ENCODE peak calls at places on chromosomes 6 and 20, in nine cellular contexts. One of them, this sample, is unnamed. For H3K27me3 and H3K9me3, the result is how much of the 10 kb centered on the place peaks cover.

GRCh38 chr6:17448165-17448564 is 54.8 kb downstream of the CAP2 start:
- DNase-seq in H1: no peak
- DNase-seq in heart right ventricle: no peak
- DNase-seq in tibial nerve: no peak
- DNase-seq in neural progenitor cell: no peak
- DNase-seq in body of pancreas: no peak
- DNase-seq in ovary: no peak
- DNase-seq in psoas muscle: no peak
- DNase-seq in heart left ventricle: no peak
- DNase-seq in this sample: no peak

GRCh38 chr6:31216208-31216898 is 45.9 kb upstream of the POU5F1 start:
- DNase-seq in ovary: no peak
- DNase-seq in tibial nerve: no peak
- DNase-seq in heart left ventricle: no peak
- DNase-seq in body of pancreas: no peak
- DNase-seq in neural progenitor cell: no peak
- DNase-seq in H1: no peak
- DNase-seq in heart right ventricle: no peak
- DNase-seq in psoas muscle: no peak
- DNase-seq in this sample: no peak

GRCh38 chr20:31494131-31494530 is 19.0 kb downstream of the REM1 start:
- DNase-seq in heart right ventricle: no peak
- DNase-seq in tibial nerve: no peak
- DNase-seq in psoas muscle: no peak
- DNase-seq in H1: peak
- DNase-seq in ovary: no peak
- DNase-seq in body of pancreas: no peak
- DNase-seq in heart left ventricle: no peak
- DNase-seq in neural progenitor cell: peak
- DNase-seq in this sample: no peak

GRCh38 chr6:146974346-146974745 is 229.9 kb upstream of the STXBP5 start:
- DNase-seq in H1: no peak
- DNase-seq in psoas muscle: no peak
- DNase-seq in ovary: no peak
- DNase-seq in body of pancreas: no peak
- DNase-seq in heart left ventricle: no peak
- DNase-seq in neural progenitor cell: no peak
- DNase-seq in tibial nerve: no peak
- DNase-seq in heart right ventricle: no peak
- DNase-seq in this sample: no peak

GRCh38 chr20:58693226-58694006 is 816 bp downstream of the NPEPL1 start:
- DNase-seq in H1: peak
- DNase-seq in tibial nerve: no peak
- DNase-seq in neural progenitor cell: peak
- DNase-seq in heart right ventricle: no peak
- DNase-seq in body of pancreas: peak
- DNase-seq in psoas muscle: no peak
- DNase-seq in ovary: peak
- DNase-seq in heart left ventricle: no peak
- DNase-seq in this sample: no peak

GRCh38 chr20:20204326-20204725 is 152.0 kb downstream of the CFAP61 start:
- DNase-seq in body of pancreas: no peak
- DNase-seq in neural progenitor cell: no peak
- DNase-seq in heart right ventricle: no peak
- DNase-seq in ovary: no peak
- DNase-seq in psoas muscle: no peak
- DNase-seq in heart left ventricle: no peak
- DNase-seq in tibial nerve: no peak
- DNase-seq in H1: no peak
- DNase-seq in this sample: no peak

GRCh38 chr20:50594591-50595432 is 84.6 kb downstream of the PTPN1 start:
- DNase-seq in H1: no peak
- DNase-seq in heart right ventricle: no peak
- DNase-seq in neural progenitor cell: no peak
- DNase-seq in heart left ventricle: no peak
- DNase-seq in psoas muscle: no peak
- DNase-seq in body of pancreas: no peak
- DNase-seq in tibial nerve: no peak
- DNase-seq in ovary: no peak
- DNase-seq in this sample: no peak

GRCh38 chr6:113674075-113674474 is 183.1 kb upstream of the MARCKS start:
- DNase-seq in body of pancreas: peak
- DNase-seq in psoas muscle: no peak
- DNase-seq in H1: no peak
- DNase-seq in heart right ventricle: no peak
- DNase-seq in ovary: no peak
- DNase-seq in tibial nerve: no peak
- DNase-seq in neural progenitor cell: no peak
- DNase-seq in heart left ventricle: no peak
- DNase-seq in this sample: no peak

GRCh38 chr6:63491104-63491503 is 81.2 kb upstream of the LOC128125822 start:
- DNase-seq in ovary: no peak
- DNase-seq in heart right ventricle: no peak
- DNase-seq in tibial nerve: no peak
- DNase-seq in heart left ventricle: no peak
- DNase-seq in neural progenitor cell: no peak
- DNase-seq in body of pancreas: no peak
- DNase-seq in H1: no peak
- DNase-seq in psoas muscle: no peak
- DNase-seq in this sample: no peak

GRCh38 chr6:32192608-32193039 is at the start of gene GPSM3:
- DNase-seq in heart left ventricle: peak
- DNase-seq in H1: no peak
- DNase-seq in neural progenitor cell: no peak
- DNase-seq in heart right ventricle: peak
- DNase-seq in psoas muscle: peak
- DNase-seq in tibial nerve: no peak
- DNase-seq in ovary: peak
- DNase-seq in body of pancreas: no peak
- DNase-seq in this sample: peak

GRCh38 chr20:22511943-22512910 is 72.1 kb downstream of the FOXA2 start:
- DNase-seq in body of pancreas: peak
- DNase-seq in heart right ventricle: no peak
- DNase-seq in ovary: no peak
- DNase-seq in psoas muscle: no peak
- DNase-seq in heart left ventricle: no peak
- DNase-seq in neural progenitor cell: peak
- DNase-seq in H1: no peak
- DNase-seq in tibial nerve: no peak
- DNase-seq in this sample: no peak

GRCh38 chr6:107493158-107494057 is 3.5 kb downstream of the SOBP start:
- DNase-seq in H1: no peak
- DNase-seq in body of pancreas: no peak
- DNase-seq in heart left ventricle: no peak
- DNase-seq in heart right ventricle: peak
- DNase-seq in ovary: no peak
- DNase-seq in psoas muscle: peak
- DNase-seq in neural progenitor cell: peak
- DNase-seq in tibial nerve: no peak
- DNase-seq in this sample: no peak

GRCh38 chr6:148342146-148343027 is at the start of gene SASH1:
- DNase-seq in H1: peak
- DNase-seq in neural progenitor cell: peak
- DNase-seq in ovary: peak
- DNase-seq in psoas muscle: peak
- DNase-seq in heart right ventricle: peak
- DNase-seq in body of pancreas: peak
- DNase-seq in tibial nerve: peak
- DNase-seq in heart left ventricle: peak
- DNase-seq in this sample: no peak

GRCh38 chr6:100633096-100633766 is 168.5 kb upstream of the SIM1 start:
- DNase-seq in heart left ventricle: no peak
- DNase-seq in H1: no peak
- DNase-seq in tibial nerve: no peak
- DNase-seq in psoas muscle: no peak
- DNase-seq in ovary: no peak
- DNase-seq in neural progenitor cell: peak
- DNase-seq in heart right ventricle: no peak
- DNase-seq in body of pancreas: no peak
- DNase-seq in this sample: no peak

DNA sequence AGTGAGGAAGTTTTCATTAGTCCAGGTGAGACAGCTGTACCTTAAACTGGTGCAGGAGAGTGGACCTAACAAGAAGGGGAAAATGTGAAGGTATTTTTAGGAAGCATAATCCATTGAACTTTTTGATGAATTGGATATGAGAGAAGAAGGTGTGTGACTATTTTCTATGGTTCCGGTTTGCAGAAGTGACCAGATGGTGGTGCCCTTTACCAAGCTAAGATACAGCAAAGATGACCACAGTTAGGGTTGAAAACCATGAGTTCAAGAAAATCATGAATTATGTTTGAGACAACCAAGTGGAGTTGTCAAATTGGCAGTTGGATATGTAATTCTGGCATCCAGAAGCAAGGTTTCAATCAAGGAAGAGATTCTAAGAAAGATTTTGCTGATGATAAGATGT is 61.9 kb upstream of the NRSN1 start:
- DNase-seq in heart right ventricle: no peak
- DNase-seq in H1: no peak
- DNase-seq in ovary: no peak
- DNase-seq in neural progenitor cell: peak
- DNase-seq in tibial nerve: no peak
- DNase-seq in body of pancreas: no peak
- DNase-seq in psoas muscle: no peak
- DNase-seq in heart left ventricle: no peak
- DNase-seq in this sample: no peak
- TF ChIP-seq CTCF in heart right ventricle: peak
- TF ChIP-seq CTCF in H1: peak
- TF ChIP-seq CTCF in ovary: no peak
- TF ChIP-seq CTCF in neural progenitor cell: peak
- TF ChIP-seq CTCF in tibial nerve: no peak
- TF ChIP-seq CTCF in body of pancreas: no peak
- TF ChIP-seq CTCF in psoas muscle: peak
- TF ChIP-seq CTCF in heart left ventricle: no peak
- TF ChIP-seq CTCF in this sample: no peak

GRCh38 chr20:40687384-40688128 is 1.5 kb downstream of the MAFB start:
- DNase-seq in ovary: peak
- DNase-seq in H1: peak
- DNase-seq in heart right ventricle: peak
- DNase-seq in neural progenitor cell: peak
- DNase-seq in heart left ventricle: peak
- DNase-seq in psoas muscle: peak
- DNase-seq in body of pancreas: peak
- DNase-seq in tibial nerve: peak
- DNase-seq in this sample: no peak

GRCh38 chr20:40685349-40685748 is 3.7 kb downstream of the MAFB start:
- DNase-seq in H1: no peak
- DNase-seq in heart left ventricle: no peak
- DNase-seq in ovary: no peak
- DNase-seq in neural progenitor cell: no peak
- DNase-seq in body of pancreas: no peak
- DNase-seq in tibial nerve: no peak
- DNase-seq in psoas muscle: no peak
- DNase-seq in heart right ventricle: no peak
- DNase-seq in this sample: no peak

GRCh38 chr20:40686434-40686882 is 2.6 kb downstream of the MAFB start:
- DNase-seq in neural progenitor cell: peak
- DNase-seq in heart left ventricle: no peak
- DNase-seq in H1: peak
- DNase-seq in psoas muscle: no peak
- DNase-seq in body of pancreas: no peak
- DNase-seq in ovary: no peak
- DNase-seq in heart right ventricle: no peak
- DNase-seq in tibial nerve: no peak
- DNase-seq in this sample: no peak

GRCh38 chr20:40688129-40689099 is 622 bp downstream of the MAFB start:
- DNase-seq in ovary: peak
- DNase-seq in body of pancreas: no peak
- DNase-seq in tibial nerve: no peak
- DNase-seq in H1: peak
- DNase-seq in neural progenitor cell: peak
- DNase-seq in heart left ventricle: no peak
- DNase-seq in psoas muscle: peak
- DNase-seq in heart right ventricle: no peak
- DNase-seq in this sample: no peak

GRCh38 chr20:40686893-40687292 is 2.1 kb downstream of the MAFB start:
- DNase-seq in heart left ventricle: no peak
- DNase-seq in ovary: no peak
- DNase-seq in heart right ventricle: no peak
- DNase-seq in H1: no peak
- DNase-seq in tibial nerve: no peak
- DNase-seq in psoas muscle: no peak
- DNase-seq in neural progenitor cell: peak
- DNase-seq in body of pancreas: no peak
- DNase-seq in this sample: no peak
- H3K27me3 ChIP-seq in heart left ventricle: half or more
- H3K27me3 ChIP-seq in ovary: under half
- H3K27me3 ChIP-seq in heart right ventricle: under half
- H3K27me3 ChIP-seq in H1: half or more
- H3K27me3 ChIP-seq in tibial nerve: under half
- H3K27me3 ChIP-seq in psoas muscle: under half
- H3K27me3 ChIP-seq in neural progenitor cell: half or more
- H3K27me3 ChIP-seq in body of pancreas: under half
- H3K27me3 ChIP-seq in this sample: half or more

DNA sequence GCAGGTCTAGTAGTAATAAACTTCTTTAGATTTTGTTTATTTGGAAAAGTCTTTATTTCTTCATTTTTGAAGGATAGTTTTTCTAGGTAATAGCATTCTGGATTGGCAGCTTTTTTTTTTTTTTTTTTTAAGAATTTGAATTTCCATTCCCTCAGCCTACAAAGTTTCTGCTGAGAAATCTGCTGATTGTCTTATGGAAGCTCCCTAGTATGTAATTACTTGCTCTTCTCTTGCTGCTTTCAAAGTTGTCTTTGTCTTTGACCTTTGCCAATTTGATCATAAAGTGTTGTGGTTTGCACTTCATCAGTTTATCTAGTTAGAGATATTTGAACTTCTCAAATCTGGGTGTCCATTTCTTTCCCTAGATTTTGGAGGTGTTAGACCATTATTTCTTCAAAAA is 82.2 kb upstream of the GMDS start:
- DNase-seq in tibial nerve: no peak
- DNase-seq in heart right ventricle: no peak
- DNase-seq in H1: no peak
- DNase-seq in ovary: no peak
- DNase-seq in heart left ventricle: no peak
- DNase-seq in psoas muscle: no peak
- DNase-seq in neural progenitor cell: no peak
- DNase-seq in body of pancreas: no peak
- DNase-seq in this sample: no peak
- H3K9me3 ChIP-seq in tibial nerve: under half
- H3K9me3 ChIP-seq in heart right ventricle: half or more
- H3K9me3 ChIP-seq in H1: under half
- H3K9me3 ChIP-seq in ovary: under half
- H3K9me3 ChIP-seq in heart left ventricle: half or more
- H3K9me3 ChIP-seq in psoas muscle: under half
- H3K9me3 ChIP-seq in neural progenitor cell: under half
- H3K9me3 ChIP-seq in body of pancreas: under half
- H3K9me3 ChIP-seq in this sample: under half

DNA sequence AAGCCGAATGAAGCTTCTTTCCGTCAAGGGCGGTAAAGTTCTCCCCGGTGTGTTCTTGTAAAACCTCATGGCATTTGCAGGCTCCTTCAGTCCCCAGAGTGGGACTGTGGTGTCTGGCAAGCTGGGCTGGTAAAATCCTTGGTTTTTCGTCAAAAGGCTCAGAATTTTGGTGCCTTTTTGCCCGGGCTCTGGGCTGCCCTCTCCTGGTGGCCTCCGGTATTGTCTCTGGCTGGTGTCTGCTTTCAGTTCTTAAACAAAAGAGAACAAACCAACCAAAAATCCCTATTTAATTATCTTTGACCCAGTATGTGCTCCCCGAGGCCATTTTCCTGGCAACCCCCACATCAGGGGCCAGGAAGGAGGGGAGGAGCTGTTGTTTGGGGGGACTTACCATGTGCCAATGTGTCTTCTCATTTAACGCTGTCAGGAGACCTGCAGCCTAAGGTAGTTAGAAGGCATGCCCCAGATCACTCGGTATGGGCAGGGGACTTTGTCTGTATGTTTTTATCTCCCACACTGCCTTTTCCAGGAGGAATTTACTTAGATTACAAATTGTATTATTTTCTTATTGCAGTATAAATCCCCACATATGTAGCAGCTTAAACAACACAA is 11.1 kb downstream of the CDH4 start:
- DNase-seq in H1: peak
- DNase-seq in heart left ventricle: no peak
- DNase-seq in ovary: no peak
- DNase-seq in body of pancreas: peak
- DNase-seq in neural progenitor cell: peak
- DNase-seq in heart right ventricle: no peak
- DNase-seq in psoas muscle: no peak
- DNase-seq in tibial nerve: peak
- DNase-seq in this sample: peak
- TF ChIP-seq CTCF in H1: peak
- TF ChIP-seq CTCF in heart left ventricle: peak
- TF ChIP-seq CTCF in ovary: no peak
- TF ChIP-seq CTCF in body of pancreas: peak
- TF ChIP-seq CTCF in neural progenitor cell: peak
- TF ChIP-seq CTCF in heart right ventricle: peak
- TF ChIP-seq CTCF in psoas muscle: peak
- TF ChIP-seq CTCF in tibial nerve: peak
- TF ChIP-seq CTCF in this sample: peak

This sample was measured in CD4-positive, alpha-beta T cell.